ENCODE peak calls at places on chromosomes 4 and X, in five cellular contexts. One of them, this sample, is unnamed. For H3K4me1, the result is how much of the 10 kb centered on the place peaks cover.

GRCh38 chr4:42369489-42369888 is 27.8 kb upstream of the SHISA3 start:
- DNase-seq in cardiac muscle cell: no peak
- DNase-seq in psoas muscle: no peak
- DNase-seq in CD8-positive, alpha-beta T cell: no peak
- DNase-seq in transverse colon: no peak
- DNase-seq in this sample: no peak

GRCh38 chr4:126748736-126749135 is 884.0 kb upstream of the INTU start:
- DNase-seq in cardiac muscle cell: no peak
- DNase-seq in psoas muscle: no peak
- DNase-seq in CD8-positive, alpha-beta T cell: no peak
- DNase-seq in transverse colon: no peak
- DNase-seq in this sample: no peak

GRCh38 chrX:33336783-33337182 is 125.4 kb upstream of the DMD start:
- DNase-seq in cardiac muscle cell: peak
- DNase-seq in psoas muscle: no peak
- DNase-seq in CD8-positive, alpha-beta T cell: no peak
- DNase-seq in transverse colon: no peak
- DNase-seq in this sample: peak

GRCh38 chrX:70476934-70477733 is 32.5 kb downstream of the DLG3 start:
- DNase-seq in cardiac muscle cell: no peak
- DNase-seq in psoas muscle: peak
- DNase-seq in CD8-positive, alpha-beta T cell: no peak
- DNase-seq in transverse colon: peak
- DNase-seq in this sample: no peak

GRCh38 chrX:95640226-95640625 is 1044.4 kb upstream of the DIAPH2 start:
- DNase-seq in cardiac muscle cell: no peak
- DNase-seq in psoas muscle: no peak
- DNase-seq in CD8-positive, alpha-beta T cell: no peak
- DNase-seq in transverse colon: no peak
- DNase-seq in this sample: no peak

GRCh38 chrX:45669715-45670360 is 469.2 kb upstream of the DIPK2B start:
- DNase-seq in cardiac muscle cell: no peak
- DNase-seq in psoas muscle: no peak
- DNase-seq in CD8-positive, alpha-beta T cell: no peak
- DNase-seq in transverse colon: no peak
- DNase-seq in this sample: no peak

GRCh38 chr4:119118397-119118796 is 17.2 kb upstream of the MYOZ2 start:
- DNase-seq in cardiac muscle cell: no peak
- DNase-seq in psoas muscle: no peak
- DNase-seq in CD8-positive, alpha-beta T cell: no peak
- DNase-seq in transverse colon: no peak
- DNase-seq in this sample: no peak

GRCh38 chr4:59126996-59127395 is 2016.8 kb upstream of the IGFBP7 start:
- DNase-seq in cardiac muscle cell: no peak
- DNase-seq in psoas muscle: no peak
- DNase-seq in CD8-positive, alpha-beta T cell: no peak
- DNase-seq in transverse colon: no peak
- DNase-seq in this sample: no peak

GRCh38 chr4:83691998-83692397 is 156.1 kb downstream of the GPAT3 start:
- DNase-seq in cardiac muscle cell: no peak
- DNase-seq in psoas muscle: no peak
- DNase-seq in CD8-positive, alpha-beta T cell: no peak
- DNase-seq in transverse colon: no peak
- DNase-seq in this sample: no peak

GRCh38 chrX:56505866-56506265 is 57.6 kb upstream of the UBQLN2 start:
- DNase-seq in cardiac muscle cell: no peak
- DNase-seq in psoas muscle: no peak
- DNase-seq in CD8-positive, alpha-beta T cell: no peak
- DNase-seq in transverse colon: no peak
- DNase-seq in this sample: no peak

GRCh38 chr4:153246446-153247115 is 42.3 kb downstream of the TRIM2 start:
- DNase-seq in cardiac muscle cell: no peak
- DNase-seq in psoas muscle: no peak
- DNase-seq in CD8-positive, alpha-beta T cell: no peak
- DNase-seq in transverse colon: peak
- DNase-seq in this sample: no peak

GRCh38 chrX:20128678-20129077 is 12.0 kb upstream of the MAP7D2 start:
- DNase-seq in cardiac muscle cell: no peak
- DNase-seq in psoas muscle: no peak
- DNase-seq in CD8-positive, alpha-beta T cell: no peak
- DNase-seq in transverse colon: no peak
- DNase-seq in this sample: no peak

GRCh38 chr4:65580551-65580950 is 89.7 kb downstream of the EPHA5 start:
- DNase-seq in cardiac muscle cell: no peak
- DNase-seq in psoas muscle: no peak
- DNase-seq in CD8-positive, alpha-beta T cell: no peak
- DNase-seq in transverse colon: no peak
- DNase-seq in this sample: no peak

GRCh38 chr4:25088342-25088952 is 57.7 kb upstream of the LGI2 start:
- DNase-seq in cardiac muscle cell: peak
- DNase-seq in psoas muscle: no peak
- DNase-seq in CD8-positive, alpha-beta T cell: no peak
- DNase-seq in transverse colon: no peak
- DNase-seq in this sample: no peak

GRCh38 chr4:828641-829271 is 2.8 kb upstream of the CPLX1 start:
- DNase-seq in cardiac muscle cell: no peak
- DNase-seq in psoas muscle: peak
- DNase-seq in CD8-positive, alpha-beta T cell: no peak
- DNase-seq in transverse colon: no peak
- DNase-seq in this sample: no peak

GRCh38 chr4:56086561-56086960 is 137.8 kb downstream of the CEP135 start:
- DNase-seq in cardiac muscle cell: no peak
- DNase-seq in psoas muscle: no peak
- DNase-seq in CD8-positive, alpha-beta T cell: no peak
- DNase-seq in transverse colon: peak
- DNase-seq in this sample: no peak

GRCh38 chr4:30268370-30268769 is 451.8 kb upstream of the PCDH7 start:
- DNase-seq in cardiac muscle cell: no peak
- DNase-seq in psoas muscle: no peak
- DNase-seq in CD8-positive, alpha-beta T cell: no peak
- DNase-seq in transverse colon: no peak
- DNase-seq in this sample: no peak

GRCh38 chr4:128481752-128482480 is 194.3 kb upstream of the PGRMC2 start:
- DNase-seq in cardiac muscle cell: no peak
- DNase-seq in psoas muscle: no peak
- DNase-seq in CD8-positive, alpha-beta T cell: no peak
- DNase-seq in transverse colon: no peak
- DNase-seq in this sample: no peak

GRCh38 chr4:1851160-1851559 is 4.8 kb downstream of the LETM1 start:
- DNase-seq in cardiac muscle cell: no peak
- DNase-seq in psoas muscle: no peak
- DNase-seq in CD8-positive, alpha-beta T cell: no peak
- DNase-seq in transverse colon: no peak
- DNase-seq in this sample: no peak
- TF ChIP-seq CTCF in cardiac muscle cell: no peak
- TF ChIP-seq CTCF in psoas muscle: no peak
- TF ChIP-seq CTCF in CD8-positive, alpha-beta T cell: no peak
- TF ChIP-seq CTCF in transverse colon: no peak
- TF ChIP-seq CTCF in this sample: no peak

DNA sequence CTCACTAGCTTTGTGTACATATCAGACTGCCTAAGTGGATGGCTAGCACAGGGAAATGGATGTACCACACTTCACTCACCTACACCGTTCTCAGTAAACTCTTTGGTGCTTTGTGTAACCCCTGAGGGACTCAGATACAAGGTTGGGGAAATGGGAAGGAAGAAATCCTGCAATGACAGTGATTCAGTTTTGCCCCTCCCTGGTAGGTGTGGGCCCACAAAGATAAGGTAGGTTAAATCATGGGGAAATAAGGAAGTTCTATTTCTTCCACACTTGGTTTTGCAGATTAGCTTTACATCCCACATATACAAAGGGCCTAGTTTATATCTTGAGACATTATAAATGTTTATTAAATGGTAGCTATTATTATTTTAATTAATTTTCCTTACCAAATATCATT is 197.6 kb upstream of the SPANXN4 start:
- DNase-seq in cardiac muscle cell: no peak
- DNase-seq in psoas muscle: no peak
- DNase-seq in CD8-positive, alpha-beta T cell: no peak
- DNase-seq in transverse colon: no peak
- DNase-seq in this sample: no peak
- H3K27ac ChIP-seq in cardiac muscle cell: no peak
- H3K27ac ChIP-seq in psoas muscle: no peak
- H3K27ac ChIP-seq in CD8-positive, alpha-beta T cell: no peak
- H3K27ac ChIP-seq in transverse colon: no peak
- H3K27ac ChIP-seq in this sample: no peak

GRCh38 chr4:86296865-86297264 is 63.0 kb downstream of the MAPK10 start:
- DNase-seq in cardiac muscle cell: no peak
- DNase-seq in psoas muscle: no peak
- DNase-seq in CD8-positive, alpha-beta T cell: no peak
- DNase-seq in transverse colon: no peak
- DNase-seq in this sample: no peak

GRCh38 chr4:86291180-86291579 is 68.7 kb downstream of the MAPK10 start:
- DNase-seq in cardiac muscle cell: no peak
- DNase-seq in psoas muscle: no peak
- DNase-seq in CD8-positive, alpha-beta T cell: no peak
- DNase-seq in transverse colon: no peak
- DNase-seq in this sample: no peak

GRCh38 chr4:86300516-86300915 is 59.3 kb downstream of the MAPK10 start:
- DNase-seq in cardiac muscle cell: no peak
- DNase-seq in psoas muscle: no peak
- DNase-seq in CD8-positive, alpha-beta T cell: no peak
- DNase-seq in transverse colon: no peak
- DNase-seq in this sample: no peak

DNA sequence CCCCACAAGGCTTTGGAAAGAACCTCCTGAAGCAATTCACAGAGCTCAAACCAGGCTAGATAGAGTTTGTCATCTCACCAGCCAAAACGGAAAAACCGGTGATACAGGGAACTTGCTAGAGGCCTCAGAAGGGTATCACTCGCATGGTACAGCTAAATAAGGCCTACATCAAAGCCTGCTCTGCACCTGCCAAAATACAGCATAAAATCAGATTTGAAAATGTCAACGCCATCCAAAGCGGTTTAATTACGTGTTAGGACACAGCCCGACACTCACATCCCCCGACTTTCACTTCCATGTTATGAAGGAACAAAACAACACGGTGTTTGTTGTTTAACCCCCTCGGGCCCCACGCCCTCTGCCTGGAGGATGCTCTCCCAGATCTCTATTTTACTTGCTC is 65.0 kb downstream of the MAPK10 start:
- DNase-seq in cardiac muscle cell: no peak
- DNase-seq in psoas muscle: no peak
- DNase-seq in CD8-positive, alpha-beta T cell: no peak
- DNase-seq in transverse colon: no peak
- DNase-seq in this sample: no peak
- H3K4me1 ChIP-seq in cardiac muscle cell: under half
- H3K4me1 ChIP-seq in psoas muscle: under half
- H3K4me1 ChIP-seq in CD8-positive, alpha-beta T cell: under half
- H3K4me1 ChIP-seq in transverse colon: under half
- H3K4me1 ChIP-seq in this sample: under half

GRCh38 chr4:181301735-181302380 is 941.3 kb upstream of the TENM3 start:
- DNase-seq in cardiac muscle cell: peak
- DNase-seq in psoas muscle: peak
- DNase-seq in CD8-positive, alpha-beta T cell: no peak
- DNase-seq in transverse colon: peak
- DNase-seq in this sample: no peak
- TF ChIP-seq CTCF in cardiac muscle cell: peak
- TF ChIP-seq CTCF in psoas muscle: peak
- TF ChIP-seq CTCF in CD8-positive, alpha-beta T cell: no peak
- TF ChIP-seq CTCF in transverse colon: peak
- TF ChIP-seq CTCF in this sample: no peak

GRCh38 chr4:148017801-148018200 is 285.9 kb downstream of the ARHGAP10 start:
- DNase-seq in cardiac muscle cell: no peak
- DNase-seq in psoas muscle: no peak
- DNase-seq in CD8-positive, alpha-beta T cell: no peak
- DNase-seq in transverse colon: no peak
- DNase-seq in this sample: no peak

GRCh38 chr4:148016063-148016637 is 284.3 kb downstream of the ARHGAP10 start:
- DNase-seq in cardiac muscle cell: no peak
- DNase-seq in psoas muscle: no peak
- DNase-seq in CD8-positive, alpha-beta T cell: no peak
- DNase-seq in transverse colon: no peak
- DNase-seq in this sample: no peak

GRCh38 chr4:148015468-148015867 is 283.6 kb downstream of the ARHGAP10 start:
- DNase-seq in cardiac muscle cell: no peak
- DNase-seq in psoas muscle: no peak
- DNase-seq in CD8-positive, alpha-beta T cell: no peak
- DNase-seq in transverse colon: no peak
- DNase-seq in this sample: no peak

DNA sequence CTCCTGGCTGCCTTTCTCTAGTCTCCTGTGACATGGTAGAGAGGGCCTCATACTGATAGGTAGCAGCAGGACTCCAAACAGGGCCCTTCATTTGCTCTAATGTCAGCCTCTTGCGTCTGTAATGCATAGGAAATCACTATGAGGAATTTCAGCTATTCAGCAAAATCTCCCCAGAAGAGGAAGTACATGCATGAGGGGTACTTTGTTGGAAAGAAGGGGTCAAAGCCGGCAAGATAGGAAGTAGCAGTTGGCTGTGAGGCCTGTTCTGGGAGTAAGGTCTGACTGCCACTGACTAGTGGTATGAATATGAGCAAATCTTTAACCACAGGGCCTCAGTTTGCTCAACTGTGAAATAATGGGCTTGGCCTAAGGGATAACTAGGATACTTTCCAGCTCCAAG is 283.2 kb downstream of the ARHGAP10 start:
- DNase-seq in cardiac muscle cell: no peak
- DNase-seq in psoas muscle: no peak
- DNase-seq in CD8-positive, alpha-beta T cell: no peak
- DNase-seq in transverse colon: no peak
- DNase-seq in this sample: no peak
- H3K27ac ChIP-seq in cardiac muscle cell: no peak
- H3K27ac ChIP-seq in psoas muscle: no peak
- H3K27ac ChIP-seq in CD8-positive, alpha-beta T cell: no peak
- H3K27ac ChIP-seq in transverse colon: no peak
- H3K27ac ChIP-seq in this sample: no peak

GRCh38 chr4:39700500-39700899 is 2.6 kb downstream of the UBE2K start:
- DNase-seq in cardiac muscle cell: no peak
- DNase-seq in psoas muscle: no peak
- DNase-seq in CD8-positive, alpha-beta T cell: no peak
- DNase-seq in transverse colon: no peak
- DNase-seq in this sample: no peak

GRCh38 chr4:39697740-39698423 is at the start of gene UBE2K:
- DNase-seq in cardiac muscle cell: peak
- DNase-seq in psoas muscle: peak
- DNase-seq in CD8-positive, alpha-beta T cell: peak
- DNase-seq in transverse colon: peak
- DNase-seq in this sample: peak

GRCh38 chr4:39698424-39699009 is 581 bp downstream of the UBE2K start:
- DNase-seq in cardiac muscle cell: peak
- DNase-seq in psoas muscle: peak
- DNase-seq in CD8-positive, alpha-beta T cell: no peak
- DNase-seq in transverse colon: peak
- DNase-seq in this sample: peak

GRCh38 chr4:39702716-39703115 is 4.8 kb downstream of the UBE2K start:
- DNase-seq in cardiac muscle cell: no peak
- DNase-seq in psoas muscle: no peak
- DNase-seq in CD8-positive, alpha-beta T cell: no peak
- DNase-seq in transverse colon: no peak
- DNase-seq in this sample: no peak

GRCh38 chr4:39699676-39700409 is 1.9 kb downstream of the UBE2K start:
- DNase-seq in cardiac muscle cell: no peak
- DNase-seq in psoas muscle: no peak
- DNase-seq in CD8-positive, alpha-beta T cell: no peak
- DNase-seq in transverse colon: no peak
- DNase-seq in this sample: no peak
- H3K4me1 ChIP-seq in cardiac muscle cell: under half
- H3K4me1 ChIP-seq in psoas muscle: under half
- H3K4me1 ChIP-seq in CD8-positive, alpha-beta T cell: under half
- H3K4me1 ChIP-seq in transverse colon: under half
- H3K4me1 ChIP-seq in this sample: under half

GRCh38 chrX:132022115-132022862 is 813 bp upstream of the STK26 start:
- DNase-seq in cardiac muscle cell: peak
- DNase-seq in psoas muscle: no peak
- DNase-seq in CD8-positive, alpha-beta T cell: no peak
- DNase-seq in transverse colon: peak
- DNase-seq in this sample: no peak
- TF ChIP-seq CTCF in cardiac muscle cell: peak
- TF ChIP-seq CTCF in psoas muscle: no peak
- TF ChIP-seq CTCF in CD8-positive, alpha-beta T cell: peak
- TF ChIP-seq CTCF in transverse colon: no peak
- TF ChIP-seq CTCF in this sample: no peak

This sample was measured in tibial nerve.